ENCODE peak calls at places on chromosome 2, in six cellular contexts. R is fibroblast of lung, P is GM12878, O is H1, G is neuronal stem cell, Y is GM23338. F is an unnamed sample. For H3K4me1, the result is how much of the 10 kb centered on the place peaks cover.

GRCh38 chr2:168912466-168913170 is 11.5 kb downstream of the G6PC2 start:
- DNase-seq in R (peak), P (no peak), O (no peak), G (no peak), Y (peak), F (peak)

GRCh38 chr2:100000915-100001707 is 141.3 kb downstream of the AFF3 start:
- DNase-seq in R (no peak), P (no peak), O (no peak), G (no peak), Y (no peak), F (no peak)

GRCh38 chr2:43224131-43224570 is 2.3 kb downstream of the ZFP36L2 start:
- DNase-seq in R (peak), P (no peak), O (no peak), G (peak), Y (peak), F (peak)

GRCh38 chr2:58974426-58974825 is 733.3 kb upstream of the FANCL start:
- DNase-seq in R (no peak), P (no peak), O (no peak), G (no peak), Y (no peak), F (no peak)

GRCh38 chr2:167509585-167509984 is 621.3 kb downstream of the XIRP2 start:
- DNase-seq in R (peak), P (no peak), O (peak), G (peak), Y (peak), F (peak)

GRCh38 chr2:129923265-129924141 is 56.0 kb upstream of the RAB6C start:
- DNase-seq in R (peak), P (no peak), O (peak), G (peak), Y (peak), F (peak)

GRCh38 chr2:121479882-121480522 is 50.7 kb upstream of the RNU4ATAC start:
- DNase-seq in R (peak), P (no peak), O (no peak), G (no peak), Y (peak), F (peak)

GRCh38 chr2:17912266-17912691 is 33.8 kb downstream of the KCNS3 start:
- DNase-seq in R (no peak), P (no peak), O (no peak), G (no peak), Y (no peak), F (no peak)

GRCh38 chr2:105712981-105713596 is 31.6 kb upstream of the NCK2 start:
- DNase-seq in R (peak), P (no peak), O (no peak), G (no peak), Y (no peak), F (peak)

GRCh38 chr2:196083601-196084000 is 15.0 kb upstream of the DNAH7 start:
- DNase-seq in R (no peak), P (no peak), O (no peak), G (no peak), Y (no peak), F (no peak)

GRCh38 chr2:106026271-106027190 is 167.6 kb downstream of the UXS1 start:
- DNase-seq in R (no peak), P (no peak), O (no peak), G (no peak), Y (no peak), F (no peak)

GRCh38 chr2:201779996-201780673 is 598 bp downstream of the ALS2 start:
- DNase-seq in R (peak), P (no peak), O (no peak), G (no peak), Y (peak), F (peak)

GRCh38 chr2:50720695-50721314 is 311.1 kb downstream of the NRXN1 start:
- DNase-seq in R (peak), P (no peak), O (no peak), G (peak), Y (peak), F (no peak)

DNA sequence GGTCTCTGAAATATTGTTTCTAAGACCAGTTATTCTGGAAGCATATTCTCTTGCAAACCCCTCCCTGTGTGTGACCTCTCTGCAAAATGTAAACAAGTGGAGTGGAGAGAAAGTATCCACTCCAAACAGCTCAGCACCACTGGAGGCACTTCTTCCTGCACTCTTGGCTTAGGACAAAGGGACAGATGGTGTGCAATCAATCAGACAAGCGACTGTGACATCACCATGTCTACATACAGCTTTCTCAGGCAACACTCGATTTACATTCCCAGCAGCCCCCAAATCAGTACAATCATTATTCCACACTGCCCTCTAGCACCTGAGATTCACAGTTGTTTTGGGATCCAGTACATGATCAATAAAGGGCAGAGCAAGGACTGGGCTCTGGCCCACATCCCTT is 311.6 kb upstream of the ST6GAL2 start:
- DNase-seq in R (no peak), P (no peak), O (no peak), G (no peak), Y (no peak), F (no peak)
- H2AFZ ChIP-seq in R (no peak), P (no peak), O (no peak), G (no peak), Y (peak), F (no peak)

DNA sequence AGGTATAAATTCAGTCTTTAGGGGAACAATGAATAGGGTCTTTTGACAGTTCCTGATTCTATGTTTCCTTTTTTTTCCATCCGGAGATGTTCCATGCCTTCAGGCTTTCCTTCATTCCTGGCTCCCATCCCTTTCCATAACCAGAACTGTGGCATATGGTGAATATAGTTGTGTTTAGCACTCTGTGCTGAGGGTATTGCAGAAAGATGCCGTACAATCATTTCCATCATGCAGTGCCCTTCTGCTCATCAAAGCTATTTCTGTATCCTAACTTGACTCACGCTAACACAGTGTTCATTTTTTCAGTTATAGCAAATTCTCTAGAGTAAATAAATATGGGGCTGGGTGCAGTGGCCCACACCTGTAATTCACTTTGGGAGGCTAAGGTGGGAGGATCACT is 131.9 kb upstream of the EML6 start:
- DNase-seq in R (no peak), P (no peak), O (no peak), G (no peak), Y (no peak), F (no peak)
- H3K4me1 ChIP-seq in R (under half), P (half or more), O (under half), G (under half), Y (under half), F (under half)

DNA sequence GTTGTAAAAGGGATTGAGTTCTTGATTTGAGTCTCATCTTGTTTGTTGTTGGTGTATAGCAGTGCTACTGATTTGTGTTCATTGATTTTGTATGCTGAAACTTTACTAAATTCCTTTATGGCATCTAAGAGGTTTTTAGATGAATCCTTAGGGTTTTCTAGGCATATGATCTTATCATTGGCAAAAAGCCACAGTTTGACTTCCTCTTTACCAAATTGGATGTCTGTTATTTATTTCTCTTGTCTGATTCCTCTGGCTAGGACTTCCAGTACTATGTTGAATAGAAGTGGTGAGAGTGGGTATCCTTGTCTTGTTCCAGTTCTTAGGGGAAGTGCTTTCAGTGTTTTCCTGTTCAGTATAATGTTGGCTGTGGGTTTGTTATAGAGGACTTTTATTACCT is 4.8 kb downstream of the ANKAR start:
- DNase-seq in R (no peak), P (no peak), O (no peak), G (no peak), Y (no peak), F (no peak)
- H3K27ac ChIP-seq in R (no peak), P (no peak), O (no peak), G (no peak), Y (no peak), F (no peak)

DNA sequence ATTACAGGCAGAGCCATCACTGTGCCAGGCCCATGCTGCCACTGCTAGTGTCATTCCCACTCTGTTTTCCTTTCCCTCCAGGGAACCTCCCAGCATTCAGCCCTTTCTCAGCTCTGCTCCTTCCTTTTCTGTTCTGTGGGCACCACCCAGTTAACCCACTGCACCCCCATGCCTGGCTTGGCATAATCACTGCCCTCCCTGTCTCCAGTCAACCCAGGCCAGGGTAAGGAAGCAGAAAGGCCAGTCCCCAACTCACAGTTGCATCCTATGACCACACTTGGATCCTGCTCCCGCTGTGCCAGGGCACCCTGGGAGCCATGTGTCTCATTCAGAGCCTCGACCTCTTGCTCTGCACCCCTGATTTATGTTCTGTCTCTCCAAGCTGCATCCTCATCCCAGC is 32.2 kb downstream of the DPYSL5 start:
- DNase-seq in R (no peak), P (no peak), O (no peak), G (no peak), Y (no peak), F (no peak)
- H2AFZ ChIP-seq in R (no peak), P (no peak), O (no peak), G (no peak), Y (no peak), F (no peak)

DNA sequence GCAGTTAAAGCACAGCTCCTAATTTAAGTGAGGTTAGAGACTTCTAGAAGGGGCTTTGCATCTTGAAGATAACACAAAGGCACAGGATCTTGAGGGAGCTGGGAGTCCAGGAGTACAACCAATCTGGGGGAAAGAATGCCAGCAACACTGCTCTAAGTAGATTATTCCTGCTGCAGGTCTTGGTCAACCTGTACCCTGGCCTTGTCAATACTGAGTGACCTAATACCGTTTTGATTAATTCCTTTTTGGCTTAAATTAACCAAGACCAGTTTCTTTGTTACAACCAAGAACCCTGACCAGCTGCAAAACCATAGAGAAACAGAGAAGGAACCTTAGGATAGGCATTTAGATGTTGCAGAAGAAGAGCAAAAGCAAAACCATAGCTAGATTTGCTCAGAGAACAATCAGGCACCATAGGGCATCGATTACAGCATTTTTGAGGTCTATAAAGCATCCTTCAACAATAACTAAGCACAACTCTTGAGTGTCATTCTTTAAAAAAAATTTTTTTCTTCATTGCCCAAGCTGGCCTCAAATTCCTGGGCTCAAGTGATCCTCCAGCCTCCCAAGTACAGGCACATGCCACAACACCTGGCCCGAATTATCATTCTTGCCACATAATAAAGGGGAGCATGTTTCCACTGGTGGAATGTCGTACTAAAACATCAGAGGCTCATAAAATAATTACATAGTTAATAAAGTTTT is 6.3 kb downstream of the STARD7 start:
- DNase-seq in R (peak), P (no peak), O (no peak), G (no peak), Y (no peak), F (peak)
- H3K4me1 ChIP-seq in R (under half), P (under half), O (under half), G (under half), Y (under half), F (half or more)

GRCh38 chr2:38592951-38593350 is 9.8 kb downstream of the HNRNPLL start:
- DNase-seq in R (peak), P (no peak), O (no peak), G (no peak), Y (no peak), F (peak)
- H3K27ac ChIP-seq in R (no peak), P (no peak), O (no peak), G (no peak), Y (no peak), F (peak)

F was measured in GM23248.